ENCODE peak calls at places on chromosomes 7 and 10, in seven cellular contexts. Q is erythroblast, U is heart left ventricle, X is stomach, S is ovary, L is IMR-90, K is right lobe of liver. G is an unnamed sample.

GRCh38 chr7:194996-195829 is 2.8 kb downstream of the FAM20C start:
- DNase-seq in Q (no peak), U (no peak), X (no peak), S (no peak), L (peak), K (no peak), G (no peak)

GRCh38 chr10:113569576-113569975 is 16.7 kb downstream of the HABP2 start:
- DNase-seq in Q (no peak), U (no peak), X (no peak), S (no peak), L (no peak), K (no peak), G (no peak)

GRCh38 chr10:90587081-90587491 is 270.8 kb downstream of the HTR7 start:
- DNase-seq in Q (no peak), U (no peak), X (no peak), S (no peak), L (peak), K (no peak), G (no peak)

GRCh38 chr7:159128767-159129166 is 15.9 kb downstream of the VIPR2 start:
- DNase-seq in Q (no peak), U (no peak), X (peak), S (no peak), L (no peak), K (no peak), G (no peak)

GRCh38 chr7:23239253-23239652 is 7.3 kb upstream of the GPNMB start:
- DNase-seq in Q (no peak), U (no peak), X (no peak), S (no peak), L (no peak), K (no peak), G (no peak)

GRCh38 chr7:46369933-46370654 is 449.0 kb upstream of the IGFBP3 start:
- DNase-seq in Q (no peak), U (no peak), X (no peak), S (no peak), L (peak), K (no peak), G (no peak)

GRCh38 chr7:143510854-143511592 is 33.4 kb downstream of the TAS2R41 start:
- DNase-seq in Q (no peak), U (no peak), X (no peak), S (no peak), L (no peak), K (no peak), G (no peak)

GRCh38 chr7:149414745-149415390 is 46.0 kb downstream of the ZNF777 start:
- DNase-seq in Q (peak), U (peak), X (no peak), S (peak), L (peak), K (no peak), G (no peak)

GRCh38 chr10:68348265-68348741 is 15.6 kb upstream of the PBLD start:
- DNase-seq in Q (peak), U (no peak), X (peak), S (no peak), L (peak), K (peak), G (peak)

GRCh38 chr10:88478256-88478655 is 104.9 kb downstream of the RNLS start:
- DNase-seq in Q (no peak), U (no peak), X (no peak), S (no peak), L (no peak), K (no peak), G (no peak)

GRCh38 chr10:98019784-98020183 is 10.6 kb downstream of the CRTAC1 start:
- DNase-seq in Q (no peak), U (no peak), X (no peak), S (no peak), L (no peak), K (no peak), G (no peak)

GRCh38 chr10:71547841-71548493 is 151.2 kb downstream of the CDH23 start:
- DNase-seq in Q (no peak), U (peak), X (no peak), S (peak), L (peak), K (no peak), G (no peak)

GRCh38 chr7:131103997-131104396 is 223.7 kb upstream of the MKLN1 start:
- DNase-seq in Q (no peak), U (no peak), X (no peak), S (no peak), L (peak), K (no peak), G (no peak)

GRCh38 chr7:142438923-142439515 is 181.2 kb upstream of the PRSS58 start:
- DNase-seq in Q (no peak), U (no peak), X (no peak), S (no peak), L (no peak), K (no peak), G (no peak)

GRCh38 chr7:35729061-35729783 is 34.3 kb upstream of the HERPUD2 start:
- DNase-seq in Q (peak), U (no peak), X (no peak), S (no peak), L (no peak), K (no peak), G (no peak)

GRCh38 chr10:12603766-12604470 is 254.6 kb downstream of the CAMK1D start:
- DNase-seq in Q (no peak), U (no peak), X (no peak), S (no peak), L (no peak), K (no peak), G (no peak)

GRCh38 chr10:71156436-71156835 is 55.9 kb upstream of the UNC5B start:
- DNase-seq in Q (no peak), U (no peak), X (no peak), S (no peak), L (no peak), K (no peak), G (no peak)

GRCh38 chr7:66150471-66150870 is 35.8 kb downstream of the CRCP start:
- DNase-seq in Q (no peak), U (peak), X (no peak), S (peak), L (peak), K (peak), G (no peak)

GRCh38 chr7:130736298-130736900 is 2.4 kb upstream of the KLF14 start:
- DNase-seq in Q (no peak), U (no peak), X (no peak), S (no peak), L (no peak), K (no peak), G (no peak)

GRCh38 chr7:50730459-50731400 is 52.0 kb downstream of the GRB10 start:
- DNase-seq in Q (no peak), U (no peak), X (no peak), S (no peak), L (no peak), K (no peak), G (no peak)

GRCh38 chr7:151008143-151008510 is 16.2 kb downstream of the ATG9B start:
- DNase-seq in Q (peak), U (peak), X (no peak), S (no peak), L (no peak), K (no peak), G (no peak)

GRCh38 chr10:7258948-7259523 is 151.8 kb downstream of the SFMBT2 start:
- DNase-seq in Q (no peak), U (no peak), X (no peak), S (no peak), L (no peak), K (no peak), G (no peak)

GRCh38 chr10:114708717-114709352 is 50.8 kb upstream of the ABLIM1 start:
- DNase-seq in Q (no peak), U (no peak), X (no peak), S (no peak), L (peak), K (no peak), G (no peak)

GRCh38 chr10:17147884-17148494 is 18.4 kb upstream of the CUBN start:
- DNase-seq in Q (no peak), U (no peak), X (no peak), S (no peak), L (peak), K (no peak), G (no peak)

GRCh38 chr10:12847361-12847975 is 154.0 kb downstream of the CCDC3 start:
- DNase-seq in Q (peak), U (no peak), X (no peak), S (no peak), L (no peak), K (no peak), G (no peak)

GRCh38 chr7:134483296-134483695 is 24.4 kb upstream of the AKR1B1 start:
- DNase-seq in Q (no peak), U (no peak), X (no peak), S (no peak), L (no peak), K (no peak), G (no peak)

GRCh38 chr10:47187592-47187991 is 112.4 kb upstream of the GDF10 start:
- DNase-seq in Q (no peak), U (no peak), X (no peak), S (no peak), L (no peak), K (no peak), G (no peak)

GRCh38 chr10:131676971-131677421 is 223.8 kb upstream of the PPP2R2D start:
- DNase-seq in Q (no peak), U (no peak), X (no peak), S (no peak), L (no peak), K (no peak), G (no peak)

GRCh38 chr10:20817646-20818045 is 79.5 kb downstream of the NEBL start:
- DNase-seq in Q (no peak), U (no peak), X (no peak), S (no peak), L (no peak), K (no peak), G (no peak)

GRCh38 chr10:133359972-133360610 is 2.3 kb upstream of the FUOM start:
- DNase-seq in Q (peak), U (no peak), X (no peak), S (no peak), L (no peak), K (peak), G (no peak)

GRCh38 chr7:101164071-101164840 is 1.1 kb downstream of the VGF start:
- DNase-seq in Q (peak), U (peak), X (peak), S (peak), L (peak), K (peak), G (no peak)

GRCh38 chr7:45687721-45688120 is 113.6 kb downstream of the ADCY1 start:
- DNase-seq in Q (no peak), U (no peak), X (no peak), S (peak), L (no peak), K (peak), G (no peak)

GRCh38 chr7:763762-764161 is 36.7 kb upstream of the PRKAR1B start:
- DNase-seq in Q (no peak), U (no peak), X (no peak), S (no peak), L (no peak), K (no peak), G (no peak)

GRCh38 chr7:94176694-94177200 is 172.6 kb upstream of the BET1 start:
- DNase-seq in Q (no peak), U (no peak), X (no peak), S (no peak), L (no peak), K (no peak), G (no peak)

GRCh38 chr10:86253171-86254072 is 113.2 kb downstream of the GRID1 start:
- DNase-seq in Q (no peak), U (no peak), X (peak), S (no peak), L (no peak), K (no peak), G (no peak)

GRCh38 chr7:135759537-135759936 is 10.9 kb upstream of the FAM180A start:
- DNase-seq in Q (no peak), U (no peak), X (no peak), S (no peak), L (no peak), K (no peak), G (no peak)

GRCh38 chr7:135756191-135756590 is 7.6 kb upstream of the FAM180A start:
- DNase-seq in Q (no peak), U (no peak), X (no peak), S (no peak), L (no peak), K (no peak), G (no peak)

GRCh38 chr7:135758531-135758932 is 9.9 kb upstream of the FAM180A start:
- DNase-seq in Q (peak), U (no peak), X (no peak), S (peak), L (peak), K (no peak), G (no peak)

GRCh38 chr7:135755351-135755753 is 6.7 kb upstream of the FAM180A start:
- DNase-seq in Q (no peak), U (no peak), X (no peak), S (no peak), L (no peak), K (no peak), G (no peak)

GRCh38 chr7:135757719-135758411 is 9.3 kb upstream of the FAM180A start:
- DNase-seq in Q (no peak), U (no peak), X (no peak), S (peak), L (peak), K (no peak), G (no peak)
- TF ChIP-seq POLR2A in Q (no peak), U (no peak), X (no peak), S (no peak), L (no peak), K (no peak), G (no peak)

GRCh38 chr10:95755511-95756004 is 405 bp upstream of the ENTPD1 start:
- DNase-seq in Q (no peak), U (no peak), X (peak), S (no peak), L (no peak), K (no peak), G (no peak)
- TF ChIP-seq POLR2A in Q (no peak), U (no peak), X (no peak), S (no peak), L (no peak), K (peak), G (no peak)

GRCh38 chr10:31761156-31761555 is 167.5 kb downstream of the ARHGAP12 start:
- DNase-seq in Q (no peak), U (no peak), X (no peak), S (no peak), L (no peak), K (no peak), G (no peak)
- TF ChIP-seq POLR2A in Q (no peak), U (no peak), X (no peak), S (no peak), L (no peak), K (no peak), G (no peak)

GRCh38 chr10:103660364-103661197 is 167.1 kb downstream of the NEURL1 start:
- DNase-seq in Q (peak), U (peak), X (peak), S (peak), L (peak), K (peak), G (peak)

GRCh38 chr10:103661951-103662405 is 168.5 kb downstream of the NEURL1 start:
- DNase-seq in Q (no peak), U (no peak), X (no peak), S (no peak), L (no peak), K (no peak), G (no peak)

GRCh38 chr10:103659674-103660363 is 166.3 kb downstream of the NEURL1 start:
- DNase-seq in Q (peak), U (peak), X (peak), S (no peak), L (peak), K (peak), G (peak)

GRCh38 chr10:103663802-103664201 is 170.3 kb downstream of the NEURL1 start:
- DNase-seq in Q (no peak), U (peak), X (peak), S (no peak), L (no peak), K (peak), G (no peak)

GRCh38 chr10:103661198-103661950 is 167.9 kb downstream of the NEURL1 start:
- DNase-seq in Q (peak), U (peak), X (peak), S (peak), L (peak), K (peak), G (peak)
- TF ChIP-seq POLR2A in Q (no peak), U (no peak), X (no peak), S (peak), L (peak), K (peak), G (no peak)

GRCh38 chr7:65037740-65038678 is 31.5 kb upstream of the ERV3-1 start:
- DNase-seq in Q (peak), U (peak), X (peak), S (peak), L (peak), K (peak), G (peak)
- TF ChIP-seq POLR2A in Q (no peak), U (no peak), X (no peak), S (no peak), L (peak), K (peak), G (peak)

GRCh38 chr10:50624866-50625491 is 1.2 kb upstream of the SGMS1 start:
- DNase-seq in Q (peak), U (peak), X (peak), S (no peak), L (peak), K (peak), G (peak)
- TF ChIP-seq POLR2A in Q (peak), U (no peak), X (no peak), S (peak), L (peak), K (peak), G (peak)